ENCODE peak calls at places on chromosomes 4 and X, in eight cellular contexts. H is nephron progenitor cell; B is thyroid gland; O is lower lobe of right lung; J is cardiac fibroblast; T is GM10248; M is CD4-positive, alpha-beta T cell; C is cardiac muscle cell. N is an unnamed sample.

GRCh38 chr4:146477054-146477453 is 44.7 kb downstream of the SLC10A7 start:
- DNase-seq in H (no peak), B (no peak), O (no peak), J (peak; percentile 40), T (no peak), M (no peak), C (no peak), N (peak; percentile 41)

GRCh38 chr4:52560844-52561280 is 98.2 kb downstream of the USP46 start:
- DNase-seq in H (no peak), B (no peak), O (no peak), J (peak; percentile 46), T (no peak), M (no peak), C (peak; percentile 28), N (peak; percentile 52)

GRCh38 chr4:105624530-105624929 is 72.1 kb downstream of the ARHGEF38 start:
- DNase-seq in H (no peak), B (peak; percentile 40), O (no peak), J (peak; percentile 54), T (peak; percentile 18), M (no peak), C (no peak), N (peak; percentile 48)

GRCh38 chrX:24498181-24498580 is 33.1 kb downstream of the PDK3 start:
- DNase-seq in H (no peak), B (peak; percentile 4), O (no peak), J (peak; percentile 2), T (no peak), M (peak; percentile 20), C (no peak), N (peak; percentile 23)

GRCh38 chr4:76198411-76199237 is 15.0 kb downstream of the SCARB2 start:
- DNase-seq in H (peak; percentile 19), B (peak; percentile 85), O (peak; percentile 54), J (peak; percentile 93), T (peak; percentile 61), M (no peak), C (peak; percentile 52), N (peak; percentile 87)

GRCh38 chrX:12327836-12328235 is 189.6 kb downstream of the FRMPD4 start:
- DNase-seq in H (no peak), B (no peak), O (no peak), J (peak; percentile 45), T (no peak), M (no peak), C (no peak), N (no peak)

GRCh38 chr4:143626134-143626859 is 74.2 kb downstream of the FREM3 start:
- DNase-seq in H (no peak), B (peak; percentile 17), O (peak; percentile 52), J (peak; percentile 48), T (no peak), M (no peak), C (no peak), N (peak; percentile 73)

GRCh38 chrX:102745513-102746133 is 25.1 kb downstream of the GPRASP3 start:
- DNase-seq in H (no peak), B (peak; percentile 18), O (peak; percentile 25), J (no peak), T (no peak), M (no peak), C (peak; percentile 19), N (no peak)

GRCh38 chr4:39429476-39430310 is 23.0 kb downstream of the KLB start:
- DNase-seq in H (no peak), B (no peak), O (no peak), J (no peak), T (no peak), M (no peak), C (no peak), N (no peak)

GRCh38 chr4:145954924-145955339 is 16.3 kb upstream of the ZNF827 start:
- DNase-seq in H (no peak), B (no peak), O (no peak), J (peak; percentile 98), T (no peak), M (no peak), C (no peak), N (peak; percentile 95)

GRCh38 chr4:74037076-74037475 is 1.4 kb downstream of the CXCL3 start:
- DNase-seq in H (no peak), B (no peak), O (no peak), J (peak; percentile 37), T (no peak), M (no peak), C (no peak), N (no peak)

GRCh38 chrX:15785176-15785735 is 5.0 kb upstream of the ZRSR2 start:
- DNase-seq in H (no peak), B (no peak), O (no peak), J (no peak), T (no peak), M (no peak), C (no peak), N (no peak)

GRCh38 chrX:76014321-76014720 is 158.5 kb upstream of the PBDC1 start:
- DNase-seq in H (no peak), B (no peak), O (no peak), J (no peak), T (no peak), M (no peak), C (no peak), N (no peak)

GRCh38 chr4:141247430-141247780 is 26.7 kb downstream of the ZNF330 start:
- DNase-seq in H (no peak), B (no peak), O (no peak), J (peak; percentile 41), T (no peak), M (no peak), C (no peak), N (no peak)

GRCh38 chr4:176469546-176469945 is 149.8 kb downstream of the SPCS3 start:
- DNase-seq in H (no peak), B (no peak), O (no peak), J (no peak), T (no peak), M (no peak), C (no peak), N (no peak)

GRCh38 chrX:153488231-153488914 is 6.4 kb upstream of the BGN start:
- DNase-seq in H (peak; percentile 51), B (no peak), O (no peak), J (no peak), T (no peak), M (no peak), C (no peak), N (peak; percentile 31)

DNA sequence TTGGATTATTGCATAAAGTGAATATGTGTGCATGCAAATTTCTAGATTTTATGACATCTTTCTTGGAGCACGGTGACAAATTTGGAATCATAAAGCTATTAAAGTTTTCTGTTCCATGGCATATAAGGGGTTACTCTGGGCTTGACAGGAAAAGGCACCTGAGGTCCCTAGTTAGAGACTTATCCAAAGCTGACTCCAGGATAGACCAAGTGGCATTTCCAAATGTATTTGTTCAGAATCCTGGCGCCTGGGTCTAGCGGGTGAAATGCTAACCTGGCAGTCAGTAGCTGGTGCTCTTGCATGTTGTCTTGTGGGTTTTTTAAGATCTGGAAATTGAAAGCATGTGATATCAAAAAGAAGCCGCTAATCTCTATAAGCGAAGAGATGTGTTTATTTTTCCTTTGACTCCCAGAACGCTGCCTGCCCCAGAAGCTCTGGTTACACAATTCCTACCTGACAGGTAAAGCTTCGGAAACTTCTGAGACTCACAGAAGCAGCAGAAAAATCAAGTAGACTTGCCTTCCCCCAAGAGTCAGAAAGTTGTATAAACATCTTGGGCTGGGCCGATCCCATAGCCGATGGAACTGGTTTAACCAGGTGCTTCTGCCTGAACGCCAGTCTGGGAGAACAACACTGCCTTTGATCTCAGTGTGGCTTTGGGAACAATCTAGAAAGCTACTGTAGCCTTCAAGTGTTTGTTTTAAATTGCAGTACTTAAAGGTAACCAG is 12.9 kb upstream of the ZCCHC4 start:
- DNase-seq in H (no peak), B (peak; percentile 82), O (peak; percentile 60), J (no peak), T (no peak), M (no peak), C (no peak), N (no peak)
- TF ChIP-seq CTCF in H (no peak), B (peak; percentile 39), O (no peak), J (no peak), T (no peak), M (no peak), C (no peak), N (no peak)

GRCh38 chr4:182306792-182307507 is 63.7 kb downstream of the TENM3 start:
- DNase-seq in H (no peak), B (no peak), O (no peak), J (no peak), T (no peak), M (no peak), C (no peak), N (peak; percentile 25)
- TF ChIP-seq CTCF in H (no peak), B (no peak), O (no peak), J (no peak), T (no peak), M (no peak), C (peak; percentile 36), N (peak; percentile 44)

GRCh38 chr4:54187148-54187547 is 41.9 kb upstream of the PDGFRA start:
- DNase-seq in H (no peak), B (peak; percentile 3), O (no peak), J (no peak), T (no peak), M (no peak), C (peak; percentile 11), N (no peak)
- TF ChIP-seq CTCF in H (no peak), B (no peak), O (no peak), J (peak; percentile 19), T (no peak), M (no peak), C (no peak), N (no peak)

GRCh38 chr4:83358410-83358809 is 23.8 kb upstream of the HPSE start:
- DNase-seq in H (no peak), B (no peak), O (no peak), J (peak; percentile 83), T (no peak), M (no peak), C (no peak), N (peak; percentile 89)

GRCh38 chr4:83361416-83362196 is 27.0 kb upstream of the HPSE start:
- DNase-seq in H (no peak), B (no peak), O (no peak), J (no peak), T (no peak), M (no peak), C (no peak), N (no peak)

GRCh38 chr4:83360018-83360417 is 25.4 kb upstream of the HPSE start:
- DNase-seq in H (no peak), B (no peak), O (no peak), J (no peak), T (no peak), M (no peak), C (no peak), N (no peak)

GRCh38 chr4:83364312-83364711 is 29.7 kb upstream of the HPSE start:
- DNase-seq in H (no peak), B (no peak), O (no peak), J (no peak), T (no peak), M (no peak), C (no peak), N (no peak)

DNA sequence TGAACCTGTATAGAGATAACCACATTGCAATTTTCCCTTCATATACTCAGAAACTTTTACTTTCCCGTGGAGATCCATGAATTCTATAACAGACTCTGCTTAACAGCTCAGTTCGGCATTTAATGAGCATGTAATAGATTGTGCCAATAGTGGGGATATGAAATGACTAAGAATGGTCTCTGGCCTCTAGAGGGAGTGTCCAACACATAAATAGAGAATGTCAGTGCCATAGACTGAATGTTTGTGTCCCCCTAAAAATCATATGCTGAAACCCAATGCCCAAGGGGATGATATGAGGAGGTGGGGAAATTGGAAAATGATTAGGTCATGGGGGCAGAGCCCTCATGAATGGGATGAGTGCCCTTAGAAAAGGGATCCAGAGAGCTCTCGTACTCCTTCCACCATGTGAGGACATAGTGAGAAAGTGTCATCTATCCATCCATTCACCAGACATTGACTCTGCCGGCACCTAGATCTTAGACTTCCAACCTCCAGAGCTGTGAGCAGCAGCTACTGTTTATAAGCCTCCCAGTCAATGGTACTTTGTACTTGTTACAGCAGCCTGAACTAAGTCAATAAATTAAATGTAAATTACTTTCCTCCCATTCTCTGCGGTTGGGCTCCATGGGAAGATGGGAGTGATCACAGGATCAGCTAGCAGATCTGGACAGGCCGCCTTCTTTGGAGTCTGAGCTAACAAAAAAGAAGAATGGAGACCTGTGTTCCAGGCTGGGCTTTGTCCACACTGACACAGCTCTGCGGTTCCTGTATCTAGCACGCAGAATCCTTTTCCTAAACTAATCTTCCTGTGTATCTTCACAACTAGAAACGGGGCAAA is 28.1 kb upstream of the HPSE start:
- DNase-seq in H (no peak), B (no peak), O (no peak), J (peak; percentile 61), T (no peak), M (no peak), C (no peak), N (peak; percentile 75)
- TF ChIP-seq CTCF in H (no peak), B (peak; percentile 34), O (no peak), J (peak; percentile 44), T (peak; percentile 17), M (no peak), C (peak; percentile 65), N (peak; percentile 66)